ENCODE peak calls at places on chromosomes 2 and 18, in seven cellular contexts. X, N, V, F, P, E and C are unnamed samples.

GRCh38 chr2:42378415-42378814 is 17.4 kb upstream of the COX7A2L start:
- DNase-seq in F (no peak), N (no peak), P (no peak), X (no peak), V (no peak), E (no peak), C (no peak)

GRCh38 chr2:105747254-105747909 is 2.7 kb downstream of the NCK2 start:
- DNase-seq in F (no peak), P (no peak), N (no peak), X (no peak), E (no peak), V (peak; percentile 7), C (no peak)

GRCh38 chr2:8653485-8653884 is 28.4 kb upstream of the ID2 start:
- DNase-seq in N (no peak), V (no peak), X (no peak), P (no peak), E (no peak), F (no peak), C (no peak)

GRCh38 chr2:168426861-168427260 is 29.2 kb upstream of the CERS6 start:
- DNase-seq in N (no peak), P (no peak), X (no peak), F (no peak), E (no peak), V (no peak), C (no peak)

GRCh38 chr2:25664531-25665307 is 8.7 kb downstream of the DTNB start:
- DNase-seq in N (peak; percentile 52), V (peak; percentile 55), F (peak; percentile 24), E (peak; percentile 76), P (peak; percentile 70), X (no peak), C (no peak)

GRCh38 chr2:224901121-224901676 is 141.1 kb downstream of the DOCK10 start:
- DNase-seq in P (no peak), N (no peak), E (no peak), V (no peak), F (no peak), X (no peak), C (no peak)

GRCh38 chr18:38174173-38174572 is 608.6 kb upstream of the CELF4 start:
- DNase-seq in X (no peak), N (no peak), V (no peak), E (no peak), P (no peak), F (no peak), C (no peak)

GRCh38 chr18:43277164-43277600 is at the start of gene SYT4:
- DNase-seq in E (peak; percentile 9), F (peak; percentile 87), N (no peak), X (no peak), P (peak; percentile 32), V (peak; percentile 78), C (no peak)

GRCh38 chr2:157761520-157761919 is 114.6 kb downstream of the ACVR1 start:
- DNase-seq in V (no peak), F (no peak), P (no peak), X (no peak), N (no peak), E (no peak), C (no peak)

GRCh38 chr18:26520974-26521373 is 27.4 kb downstream of the KCTD1 start:
- DNase-seq in P (no peak), F (no peak), X (no peak), N (no peak), E (no peak), V (no peak), C (no peak)

GRCh38 chr2:190649798-190650390 is 1.0 kb downstream of the NAB1 start:
- DNase-seq in P (peak; percentile 11), F (no peak), X (no peak), N (no peak), V (no peak), E (no peak), C (no peak)

GRCh38 chr2:226759768-226760167 is 39.9 kb downstream of the IRS1 start:
- DNase-seq in X (no peak), P (no peak), F (no peak), N (no peak), V (no peak), E (no peak), C (no peak)

GRCh38 chr18:74328196-74328595 is 12.6 kb downstream of the C18orf63 start:
- DNase-seq in P (no peak), N (no peak), F (no peak), X (peak; percentile 14), E (no peak), V (no peak), C (no peak)

GRCh38 chr18:43634994-43635393 is 357.7 kb upstream of the SYT4 start:
- DNase-seq in N (no peak), F (peak; percentile 11), P (no peak), X (no peak), V (no peak), E (no peak), C (no peak)

GRCh38 chr2:189848276-189848675 is 64.0 kb downstream of the PMS1 start:
- DNase-seq in E (no peak), V (no peak), P (no peak), F (no peak), X (no peak), N (no peak), C (no peak)

GRCh38 chr2:109256921-109257320 is 127.9 kb downstream of the SH3RF3 start:
- DNase-seq in E (no peak), V (no peak), P (no peak), N (no peak), F (no peak), X (no peak), C (no peak)

GRCh38 chr2:153047220-153047619 is 328.8 kb downstream of the ARL6IP6 start:
- DNase-seq in X (no peak), F (no peak), V (no peak), N (no peak), P (no peak), E (no peak), C (no peak)

GRCh38 chr2:37215255-37215654 is 16.1 kb downstream of the CEBPZ start:
- DNase-seq in E (no peak), N (no peak), F (no peak), X (no peak), P (no peak), V (no peak), C (no peak)

GRCh38 chr18:32427084-32427933 is 43.4 kb downstream of the GAREM1 start:
- DNase-seq in V (no peak), X (no peak), F (no peak), N (no peak), P (no peak), E (no peak), C (no peak)

GRCh38 chr2:72630767-72631166 is 195.1 kb downstream of the EXOC6B start:
- DNase-seq in E (no peak), N (no peak), X (no peak), P (no peak), V (no peak), F (no peak), C (no peak)

GRCh38 chr2:69755862-69756467 is 14.0 kb downstream of the ANXA4 start:
- DNase-seq in F (no peak), E (peak; percentile 81), P (no peak), N (no peak), V (no peak), X (peak; percentile 82), C (no peak)

GRCh38 chr2:111160758-111161157 is 40.0 kb downstream of the BCL2L11 start:
- DNase-seq in X (peak; percentile 80), E (no peak), P (no peak), V (no peak), F (no peak), N (no peak), C (no peak)

GRCh38 chr18:22559414-22560282 is 141.9 kb upstream of the CTAGE1 start:
- DNase-seq in N (no peak), X (no peak), P (peak; percentile 77), F (peak; percentile 82), E (peak; percentile 65), V (peak; percentile 87), C (no peak)

GRCh38 chr18:11366410-11366809 is 217.0 kb upstream of the PIEZO2 start:
- DNase-seq in P (peak; percentile 46), N (peak; percentile 98), E (no peak), V (no peak), X (peak; percentile 2), F (no peak), C (no peak)